ENCODE peak calls at places on chromosome 16, in six cellular contexts. V is HL-60; S is NCI-H345; R is right lobe of liver; C is ovary; U is stimulated activated CD8-positive, alpha-beta memory T cell treated with anti-CD3 and anti-CD28 coated beads, Interleukin-4, amount 100 ng/mL, for 1 hour. O is an unnamed sample.

GRCh38 chr16:12611916-12612597 is 191.6 kb downstream of the CPPED1 start:
- DNase-seq in U (no peak), C (no peak), S (no peak), R (no peak), V (no peak), O (no peak)

GRCh38 chr16:89193021-89193575 is 7.2 kb downstream of the SLC22A31 start:
- DNase-seq in C (peak), U (no peak), R (peak), S (peak), V (peak), O (no peak)

GRCh38 chr16:51624083-51624775 is 473.2 kb upstream of the SALL1 start:
- DNase-seq in R (no peak), S (no peak), U (no peak), C (no peak), V (no peak), O (no peak)

GRCh38 chr16:29816694-29817441 is 916 bp downstream of the PAGR1 start:
- DNase-seq in V (peak), U (no peak), S (peak), R (peak), C (peak), O (no peak)

GRCh38 chr16:88066680-88067529 is 115.7 kb downstream of the BANP start:
- DNase-seq in U (no peak), R (no peak), V (no peak), S (no peak), C (no peak), O (no peak)

GRCh38 chr16:27374794-27375499 is 27.0 kb upstream of the IL21R start:
- DNase-seq in V (peak), U (no peak), C (peak), S (peak), R (peak), O (no peak)

GRCh38 chr16:79312502-79312901 is 288.0 kb downstream of the MAF start:
- DNase-seq in V (no peak), U (no peak), R (no peak), S (no peak), C (no peak), O (no peak)

GRCh38 chr16:4114257-4115208 is 1.7 kb downstream of the ADCY9 start:
- DNase-seq in U (no peak), S (no peak), V (no peak), R (no peak), C (peak), O (no peak)

GRCh38 chr16:30053376-30054015 is 12.1 kb upstream of the ALDOA start:
- DNase-seq in R (no peak), U (no peak), S (no peak), V (no peak), C (no peak), O (no peak)

GRCh38 chr16:4226251-4227039 is 15.4 kb downstream of the SRL start:
- DNase-seq in V (no peak), U (no peak), C (no peak), R (no peak), S (no peak), O (no peak)

GRCh38 chr16:56749806-56750491 is 20.0 kb downstream of the NUP93 start:
- DNase-seq in S (no peak), V (no peak), R (no peak), U (no peak), C (no peak), O (no peak)

GRCh38 chr16:8669481-8669880 is 4.9 kb upstream of the ABAT start:
- DNase-seq in C (no peak), V (no peak), R (no peak), S (no peak), U (no peak), O (no peak)

GRCh38 chr16:15396948-15397594 is 1.5 kb downstream of the MPV17L start:
- DNase-seq in V (no peak), C (no peak), S (no peak), U (no peak), R (no peak), O (no peak)

GRCh38 chr16:12199524-12199923 is 223.0 kb downstream of the SNX29 start:
- DNase-seq in S (no peak), C (no peak), U (no peak), V (no peak), R (no peak), O (no peak)

GRCh38 chr16:47142469-47143328 is 1.0 kb downstream of the NETO2 start:
- DNase-seq in S (peak), R (peak), V (peak), U (no peak), C (no peak), O (peak)

GRCh38 chr16:70694088-70694487 is 8.2 kb upstream of the MTSS2 start:
- DNase-seq in R (no peak), U (no peak), V (no peak), S (no peak), C (peak), O (no peak)

GRCh38 chr16:81799138-81799504 is 20.0 kb downstream of the PLCG2 start:
- DNase-seq in U (no peak), S (no peak), C (no peak), V (no peak), R (no peak), O (no peak)

GRCh38 chr16:4799171-4799855 is 3.1 kb downstream of the ROGDI start:
- DNase-seq in C (no peak), V (no peak), S (no peak), R (no peak), U (no peak), O (no peak)

GRCh38 chr16:23182675-23183485 is at the start of gene SCNN1G:
- DNase-seq in V (no peak), C (no peak), U (no peak), S (peak), R (no peak), O (no peak)

GRCh38 chr16:68640972-68641371 is 4.1 kb upstream of the CDH3 start:
- DNase-seq in C (no peak), S (no peak), U (no peak), V (no peak), R (no peak), O (no peak)

GRCh38 chr16:87152221-87152755 is 164.9 kb downstream of the C16orf95 start:
- DNase-seq in C (no peak), R (no peak), U (no peak), S (no peak), V (no peak), O (no peak)

GRCh38 chr16:12896562-12896961 is 4.8 kb upstream of the SHISA9 start:
- DNase-seq in S (peak), R (no peak), V (peak), C (no peak), U (no peak), O (no peak)

GRCh38 chr16:56683424-56684162 is 1.3 kb downstream of the MT1X start:
- DNase-seq in C (no peak), V (no peak), U (no peak), R (no peak), S (no peak), O (no peak)

GRCh38 chr16:62190426-62190825 is 154.2 kb upstream of the CDH8 start:
- DNase-seq in S (no peak), C (no peak), R (no peak), U (no peak), V (no peak), O (no peak)

GRCh38 chr16:89322381-89323119 is 105.0 kb downstream of the ZNF778 start:
- DNase-seq in V (peak), S (peak), R (peak), C (peak), U (no peak), O (no peak)

O was measured in activated gamma-delta T cell.